ENCODE peak calls at places on chromosomes 12 and 14, in four cellular contexts. N, Q, X and B are unnamed samples.

GRCh38 chr12:121786441-121786825 is 7.1 kb downstream of the RHOF start:
- DNase-seq in X (peak; percentile 79), N (no peak), Q (no peak), B (peak; percentile 72)

GRCh38 chr12:32089156-32089950 is 17.3 kb upstream of the BICD1 start:
- DNase-seq in N (no peak), Q (no peak), X (no peak), B (no peak)

GRCh38 chr12:121774968-121775474 is 18.5 kb downstream of the RHOF start:
- DNase-seq in X (no peak), Q (no peak), N (no peak), B (no peak)

GRCh38 chr12:24723759-24724158 is 225.1 kb downstream of the BCAT1 start:
- DNase-seq in Q (no peak), X (no peak), N (no peak), B (no peak)

GRCh38 chr12:2634481-2634880 is 160.3 kb upstream of the FKBP4 start:
- DNase-seq in Q (no peak), N (no peak), X (no peak), B (no peak)

GRCh38 chr12:388547-389137 is 478 bp downstream of the KDM5A start:
- DNase-seq in Q (peak; percentile 55), X (peak; percentile 27), N (peak; percentile 20), B (peak; percentile 22)

GRCh38 chr14:61461808-61462275 is 140.5 kb downstream of the PRKCH start:
- DNase-seq in X (peak; percentile 88), N (peak; percentile 71), Q (peak; percentile 56), B (peak; percentile 60)

GRCh38 chr12:114851981-114852380 is 168.0 kb upstream of the TBX3 start:
- DNase-seq in Q (no peak), N (no peak), X (peak; percentile 26), B (no peak)

GRCh38 chr12:92185052-92185451 is 39.4 kb upstream of the BTG1 start:
- DNase-seq in Q (no peak), N (no peak), X (no peak), B (no peak)

GRCh38 chr12:1931642-1932041 is 13.2 kb upstream of the CACNA2D4 start:
- DNase-seq in X (no peak), N (no peak), Q (no peak), B (no peak)

GRCh38 chr12:107891967-107892366 is 117.5 kb downstream of the ASCL4 start:
- DNase-seq in X (peak; percentile 11), N (no peak), Q (peak; percentile 34), B (no peak)

GRCh38 chr12:106123551-106123991 is 15.2 kb downstream of the NUAK1 start:
- DNase-seq in Q (no peak), N (no peak), X (no peak), B (no peak)